ENCODE peak calls at places on chromosome 16, in six cellular contexts. One of them, this sample, is unnamed.

GRCh38 chr16:50311891-50312501 is 45.6 kb downstream of the ADCY7 start:
- DNase-seq in mesenchymal stem cell: no peak
- DNase-seq in IMR-90: no peak
- DNase-seq in H9: no peak
- DNase-seq in H1: no peak
- DNase-seq in trophoblast cell: no peak
- DNase-seq in this sample: no peak

GRCh38 chr16:81701296-81701970 is 77.7 kb upstream of the PLCG2 start:
- DNase-seq in mesenchymal stem cell: no peak
- DNase-seq in IMR-90: no peak
- DNase-seq in H9: no peak
- DNase-seq in H1: no peak
- DNase-seq in trophoblast cell: no peak
- DNase-seq in this sample: no peak

GRCh38 chr16:30715777-30716445 is 16.9 kb downstream of the SRCAP start:
- DNase-seq in mesenchymal stem cell: peak; percentile 60
- DNase-seq in IMR-90: peak; percentile 36
- DNase-seq in H9: no peak
- DNase-seq in H1: no peak
- DNase-seq in trophoblast cell: peak; percentile 60
- DNase-seq in this sample: no peak

GRCh38 chr16:1194665-1195392 is 30.2 kb downstream of the TPSG1 start:
- DNase-seq in mesenchymal stem cell: no peak
- DNase-seq in IMR-90: no peak
- DNase-seq in H9: peak; percentile 50
- DNase-seq in H1: peak; percentile 83
- DNase-seq in trophoblast cell: no peak
- DNase-seq in this sample: no peak

GRCh38 chr16:685967-686366 is 1.8 kb upstream of the JMJD8 start:
- DNase-seq in mesenchymal stem cell: peak; percentile 43
- DNase-seq in IMR-90: peak; percentile 13
- DNase-seq in H9: peak; percentile 63
- DNase-seq in H1: peak; percentile 78
- DNase-seq in trophoblast cell: no peak
- DNase-seq in this sample: no peak

GRCh38 chr16:1366060-1366711 is 14.5 kb downstream of the GNPTG start:
- DNase-seq in mesenchymal stem cell: no peak
- DNase-seq in IMR-90: no peak
- DNase-seq in H9: no peak
- DNase-seq in H1: no peak
- DNase-seq in trophoblast cell: no peak
- DNase-seq in this sample: no peak

GRCh38 chr16:89395150-89396142 is 94.9 kb downstream of the ANKRD11 start:
- DNase-seq in mesenchymal stem cell: peak; percentile 92
- DNase-seq in IMR-90: peak; percentile 98
- DNase-seq in H9: no peak
- DNase-seq in H1: no peak
- DNase-seq in trophoblast cell: peak; percentile 83
- DNase-seq in this sample: no peak

GRCh38 chr16:15822957-15823356 is 33.9 kb downstream of the MYH11 start:
- DNase-seq in mesenchymal stem cell: no peak
- DNase-seq in IMR-90: no peak
- DNase-seq in H9: no peak
- DNase-seq in H1: no peak
- DNase-seq in trophoblast cell: no peak
- DNase-seq in this sample: no peak

GRCh38 chr16:50308237-50308965 is 42.0 kb downstream of the ADCY7 start:
- DNase-seq in mesenchymal stem cell: no peak
- DNase-seq in IMR-90: no peak
- DNase-seq in H9: no peak
- DNase-seq in H1: peak; percentile 42
- DNase-seq in trophoblast cell: no peak
- DNase-seq in this sample: no peak

GRCh38 chr16:14600164-14600563 is 29.9 kb downstream of the PARN start:
- DNase-seq in mesenchymal stem cell: peak; percentile 34
- DNase-seq in IMR-90: peak; percentile 41
- DNase-seq in H9: no peak
- DNase-seq in H1: no peak
- DNase-seq in trophoblast cell: peak; percentile 54
- DNase-seq in this sample: no peak

GRCh38 chr16:74748042-74748709 is 26.4 kb downstream of the FA2H start:
- DNase-seq in mesenchymal stem cell: no peak
- DNase-seq in IMR-90: no peak
- DNase-seq in H9: no peak
- DNase-seq in H1: no peak
- DNase-seq in trophoblast cell: no peak
- DNase-seq in this sample: no peak

GRCh38 chr16:56269824-56270684 is 78.8 kb downstream of the GNAO1 start:
- DNase-seq in mesenchymal stem cell: peak; percentile 76
- DNase-seq in IMR-90: peak; percentile 86
- DNase-seq in H9: peak; percentile 69
- DNase-seq in H1: no peak
- DNase-seq in trophoblast cell: no peak
- DNase-seq in this sample: no peak

GRCh38 chr16:78325532-78325931 is 226.1 kb downstream of the WWOX start:
- DNase-seq in mesenchymal stem cell: no peak
- DNase-seq in IMR-90: no peak
- DNase-seq in H9: no peak
- DNase-seq in H1: no peak
- DNase-seq in trophoblast cell: no peak
- DNase-seq in this sample: no peak

GRCh38 chr16:67014641-67015315 is 14.2 kb upstream of the CBFB start:
- DNase-seq in mesenchymal stem cell: no peak
- DNase-seq in IMR-90: no peak
- DNase-seq in H9: no peak
- DNase-seq in H1: no peak
- DNase-seq in trophoblast cell: no peak
- DNase-seq in this sample: no peak

GRCh38 chr16:50505714-50506542 is 42.3 kb upstream of the NKD1 start:
- DNase-seq in mesenchymal stem cell: no peak
- DNase-seq in IMR-90: no peak
- DNase-seq in H9: peak; percentile 38
- DNase-seq in H1: no peak
- DNase-seq in trophoblast cell: no peak
- DNase-seq in this sample: peak; percentile 12

GRCh38 chr16:6837722-6838121 is 494.9 kb upstream of the RBFOX1 start:
- DNase-seq in mesenchymal stem cell: no peak
- DNase-seq in IMR-90: no peak
- DNase-seq in H9: no peak
- DNase-seq in H1: no peak
- DNase-seq in trophoblast cell: no peak
- DNase-seq in this sample: no peak

GRCh38 chr16:29784157-29784556 is 6.1 kb downstream of the ZG16 start:
- DNase-seq in mesenchymal stem cell: no peak
- DNase-seq in IMR-90: no peak
- DNase-seq in H9: no peak
- DNase-seq in H1: no peak
- DNase-seq in trophoblast cell: no peak
- DNase-seq in this sample: no peak

GRCh38 chr16:51989637-51990230 is 557.2 kb downstream of the TOX3 start:
- DNase-seq in mesenchymal stem cell: no peak
- DNase-seq in IMR-90: no peak
- DNase-seq in H9: no peak
- DNase-seq in H1: no peak
- DNase-seq in trophoblast cell: no peak
- DNase-seq in this sample: no peak

GRCh38 chr16:490768-491167 is 36.7 kb upstream of the CAPN15 start:
- DNase-seq in mesenchymal stem cell: no peak
- DNase-seq in IMR-90: no peak
- DNase-seq in H9: no peak
- DNase-seq in H1: no peak
- DNase-seq in trophoblast cell: no peak
- DNase-seq in this sample: no peak

GRCh38 chr16:30142672-30143346 is 19.8 kb upstream of the MAPK3 start:
- DNase-seq in mesenchymal stem cell: no peak
- DNase-seq in IMR-90: no peak
- DNase-seq in H9: peak; percentile 30
- DNase-seq in H1: no peak
- DNase-seq in trophoblast cell: peak; percentile 63
- DNase-seq in this sample: no peak

GRCh38 chr16:19175492-19176262 is 7.6 kb downstream of the SYT17 start:
- DNase-seq in mesenchymal stem cell: peak; percentile 50
- DNase-seq in IMR-90: no peak
- DNase-seq in H9: no peak
- DNase-seq in H1: no peak
- DNase-seq in trophoblast cell: peak; percentile 94
- DNase-seq in this sample: no peak

DNA sequence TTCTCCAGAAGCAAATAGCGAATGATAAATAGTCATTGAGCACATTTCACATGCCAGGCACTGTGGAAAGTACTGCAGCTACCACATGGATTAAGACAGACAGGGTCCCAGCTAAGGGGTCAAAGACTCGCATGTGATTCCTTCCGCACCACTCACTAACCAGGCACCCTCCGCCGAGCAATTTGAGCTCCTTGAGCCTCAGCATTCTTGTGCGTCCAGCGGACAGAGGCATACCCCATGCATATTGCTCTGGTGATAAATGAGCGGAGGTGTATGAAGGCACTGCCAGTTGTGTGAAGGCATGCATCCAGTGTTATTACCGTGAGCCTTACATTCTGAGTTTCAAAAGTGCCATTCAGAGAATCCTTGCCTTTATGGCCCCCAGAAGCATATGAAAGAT is 358.7 kb downstream of the HS3ST4 start:
- DNase-seq in mesenchymal stem cell: no peak
- DNase-seq in IMR-90: no peak
- DNase-seq in H9: no peak
- DNase-seq in H1: no peak
- DNase-seq in trophoblast cell: no peak
- DNase-seq in this sample: no peak
- H2AK5ac ChIP-seq in mesenchymal stem cell: no peak overlapping the region
- H2AK5ac ChIP-seq in IMR-90: no peak overlapping the region
- H2AK5ac ChIP-seq in H9: no peak overlapping the region
- H2AK5ac ChIP-seq in H1: no peak overlapping the region
- H2AK5ac ChIP-seq in trophoblast cell: no peak overlapping the region
- H2AK5ac ChIP-seq in this sample: no peak overlapping the region

DNA sequence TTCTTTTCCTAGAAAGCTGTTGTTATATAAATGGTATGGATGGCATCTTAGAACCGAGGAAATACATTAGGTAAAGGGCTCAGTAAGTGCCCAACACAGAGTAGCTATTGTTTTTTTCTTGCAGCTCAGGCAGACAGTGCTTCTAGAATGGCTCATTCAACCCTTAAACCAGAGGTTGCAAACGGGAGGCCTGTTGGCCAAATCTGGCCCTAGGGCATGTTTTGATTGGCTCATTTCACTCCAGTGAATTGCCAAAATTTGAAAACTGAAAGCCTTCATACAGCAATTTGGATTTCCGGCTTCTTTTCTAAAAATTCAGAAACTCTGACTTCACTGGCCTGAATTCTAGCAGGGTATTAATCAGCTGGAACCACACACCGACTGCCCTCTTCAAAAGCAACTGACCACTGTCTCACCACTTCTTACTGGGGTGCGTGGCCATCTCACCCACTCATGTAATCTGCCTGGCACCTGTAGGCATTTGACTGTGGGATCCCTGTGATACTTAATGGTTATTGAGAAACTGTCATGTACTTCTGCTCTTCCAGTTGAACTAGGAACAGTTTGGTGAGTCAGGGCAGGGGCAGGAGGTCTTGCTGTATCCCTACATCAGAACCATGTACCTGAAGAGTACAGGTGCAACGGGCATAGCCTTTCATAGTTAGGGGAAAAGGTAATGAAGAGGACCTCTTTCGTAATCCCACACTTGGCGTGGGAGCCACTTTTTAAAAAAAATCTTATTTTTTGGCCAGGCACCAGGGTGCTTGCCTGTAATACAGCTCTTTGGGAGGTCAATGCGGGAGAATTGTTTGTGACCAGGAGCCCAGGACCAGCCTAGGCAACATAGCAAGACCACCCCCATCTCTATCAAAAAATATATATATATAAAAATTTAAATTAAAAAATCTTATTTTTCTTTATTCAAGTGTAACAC is 53.6 kb upstream of the SCNN1B start:
- DNase-seq in mesenchymal stem cell: no peak
- DNase-seq in IMR-90: no peak
- DNase-seq in H9: no peak
- DNase-seq in H1: no peak
- DNase-seq in trophoblast cell: no peak
- DNase-seq in this sample: no peak
- H2AFZ ChIP-seq in mesenchymal stem cell: no peak overlapping the region
- H2AFZ ChIP-seq in IMR-90: no peak overlapping the region
- H2AFZ ChIP-seq in H9: no peak overlapping the region
- H2AFZ ChIP-seq in H1: no peak overlapping the region
- H2AFZ ChIP-seq in trophoblast cell: no peak overlapping the region
- H2AFZ ChIP-seq in this sample: no peak overlapping the region

GRCh38 chr16:84502075-84502474 is 2.4 kb downstream of the MEAK7 start:
- DNase-seq in mesenchymal stem cell: no peak
- DNase-seq in IMR-90: no peak
- DNase-seq in H9: no peak
- DNase-seq in H1: no peak
- DNase-seq in trophoblast cell: no peak
- DNase-seq in this sample: no peak
- H3K9ac ChIP-seq in mesenchymal stem cell: no peak overlapping the region
- H3K9ac ChIP-seq in IMR-90: no peak overlapping the region
- H3K9ac ChIP-seq in H9: no peak overlapping the region
- H3K9ac ChIP-seq in H1: no peak overlapping the region
- H3K9ac ChIP-seq in trophoblast cell: no peak overlapping the region
- H3K9ac ChIP-seq in this sample: no peak overlapping the region

DNA sequence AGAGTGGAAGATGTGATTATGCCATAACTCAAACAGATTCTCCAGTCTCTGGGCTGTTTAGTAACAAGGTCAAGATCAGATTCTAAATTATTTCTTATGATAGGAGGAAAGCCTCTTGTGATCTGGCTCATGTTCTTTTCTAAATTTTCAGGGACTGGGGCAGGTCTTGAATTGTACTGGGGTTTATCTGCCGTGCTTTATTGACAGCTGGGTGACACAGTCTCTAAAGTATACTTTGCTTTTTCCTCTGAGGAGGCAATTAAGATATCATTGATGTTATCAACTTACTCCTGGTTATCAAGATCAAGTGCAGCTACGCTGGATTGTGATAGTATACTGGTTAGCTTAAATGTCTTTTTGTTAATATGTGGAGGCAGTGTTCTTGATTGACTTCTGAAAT is 377.2 kb downstream of the CNTNAP4 start:
- DNase-seq in mesenchymal stem cell: no peak
- DNase-seq in IMR-90: no peak
- DNase-seq in H9: no peak
- DNase-seq in H1: no peak
- DNase-seq in trophoblast cell: peak; percentile 14
- DNase-seq in this sample: no peak
- H2AK5ac ChIP-seq in mesenchymal stem cell: no peak overlapping the region
- H2AK5ac ChIP-seq in IMR-90: no peak overlapping the region
- H2AK5ac ChIP-seq in H9: no peak overlapping the region
- H2AK5ac ChIP-seq in H1: no peak overlapping the region
- H2AK5ac ChIP-seq in trophoblast cell: no peak overlapping the region
- H2AK5ac ChIP-seq in this sample: no peak overlapping the region

This sample was measured in neuronal stem cell.